ENCODE peak calls at places on chromosomes 12 and 14, in ten cellular contexts. One of them, this sample, is unnamed.

GRCh38 chr12:124817076-124818000 is 46.3 kb downstream of the SCARB1 start:
- DNase-seq in activated CD8-positive, alpha-beta T cell treated with anti-CD3 and anti-CD28 coated beads, Interleukin-2, amount 10 ng/mL, durations not matched to agents 7 days and 5 days: no peak
- DNase-seq in T-helper 1 cell: no peak
- DNase-seq in CD8-positive, alpha-beta T cell: no peak
- DNase-seq in foreskin keratinocyte: no peak
- DNase-seq in GM03348: no peak
- DNase-seq in posterior cingulate gyrus: no peak
- DNase-seq in activated CD8-positive, alpha-beta memory T cell treated with anti-CD3 and anti-CD28 coated beads for 24 hours: no peak
- DNase-seq in effector memory CD4-positive, alpha-beta T cell: no peak
- DNase-seq in fibroblast of lung: no peak
- DNase-seq in this sample: no peak

GRCh38 chr12:96061864-96062453 is 26.6 kb upstream of the LTA4H start:
- DNase-seq in effector memory CD4-positive, alpha-beta T cell: peak; percentile 55
- DNase-seq in activated CD8-positive, alpha-beta memory T cell treated with anti-CD3 and anti-CD28 coated beads for 24 hours: peak; percentile 84
- DNase-seq in T-helper 1 cell: peak; percentile 61
- DNase-seq in foreskin keratinocyte: peak; percentile 59
- DNase-seq in CD8-positive, alpha-beta T cell: peak; percentile 82
- DNase-seq in fibroblast of lung: peak; percentile 91
- DNase-seq in activated CD8-positive, alpha-beta T cell treated with anti-CD3 and anti-CD28 coated beads, Interleukin-2, amount 10 ng/mL, durations not matched to agents 7 days and 5 days: peak; percentile 85
- DNase-seq in posterior cingulate gyrus: peak; percentile 67
- DNase-seq in GM03348: peak; percentile 89
- DNase-seq in this sample: peak; percentile 79

GRCh38 chr14:104360522-104360921 is 219.0 kb upstream of the C14orf180 start:
- DNase-seq in posterior cingulate gyrus: no peak
- DNase-seq in activated CD8-positive, alpha-beta T cell treated with anti-CD3 and anti-CD28 coated beads, Interleukin-2, amount 10 ng/mL, durations not matched to agents 7 days and 5 days: no peak
- DNase-seq in fibroblast of lung: no peak
- DNase-seq in T-helper 1 cell: no peak
- DNase-seq in activated CD8-positive, alpha-beta memory T cell treated with anti-CD3 and anti-CD28 coated beads for 24 hours: no peak
- DNase-seq in CD8-positive, alpha-beta T cell: no peak
- DNase-seq in GM03348: no peak
- DNase-seq in effector memory CD4-positive, alpha-beta T cell: no peak
- DNase-seq in foreskin keratinocyte: no peak
- DNase-seq in this sample: no peak

GRCh38 chr14:103091041-103091882 is 3.3 kb upstream of the EXOC3L4 start:
- DNase-seq in T-helper 1 cell: peak; percentile 76
- DNase-seq in fibroblast of lung: peak; percentile 48
- DNase-seq in GM03348: peak; percentile 86
- DNase-seq in foreskin keratinocyte: no peak
- DNase-seq in CD8-positive, alpha-beta T cell: peak; percentile 83
- DNase-seq in activated CD8-positive, alpha-beta T cell treated with anti-CD3 and anti-CD28 coated beads, Interleukin-2, amount 10 ng/mL, durations not matched to agents 7 days and 5 days: peak; percentile 79
- DNase-seq in effector memory CD4-positive, alpha-beta T cell: peak; percentile 61
- DNase-seq in posterior cingulate gyrus: no peak
- DNase-seq in activated CD8-positive, alpha-beta memory T cell treated with anti-CD3 and anti-CD28 coated beads for 24 hours: peak; percentile 90
- DNase-seq in this sample: peak; percentile 24

GRCh38 chr14:84197704-84198103 is 1332.2 kb upstream of the FLRT2 start:
- DNase-seq in effector memory CD4-positive, alpha-beta T cell: no peak
- DNase-seq in posterior cingulate gyrus: no peak
- DNase-seq in T-helper 1 cell: no peak
- DNase-seq in foreskin keratinocyte: no peak
- DNase-seq in fibroblast of lung: no peak
- DNase-seq in GM03348: no peak
- DNase-seq in CD8-positive, alpha-beta T cell: no peak
- DNase-seq in activated CD8-positive, alpha-beta memory T cell treated with anti-CD3 and anti-CD28 coated beads for 24 hours: no peak
- DNase-seq in activated CD8-positive, alpha-beta T cell treated with anti-CD3 and anti-CD28 coated beads, Interleukin-2, amount 10 ng/mL, durations not matched to agents 7 days and 5 days: no peak
- DNase-seq in this sample: no peak

GRCh38 chr12:94227066-94227465 is 78.7 kb downstream of the PLXNC1 start:
- DNase-seq in CD8-positive, alpha-beta T cell: no peak
- DNase-seq in T-helper 1 cell: no peak
- DNase-seq in foreskin keratinocyte: no peak
- DNase-seq in effector memory CD4-positive, alpha-beta T cell: no peak
- DNase-seq in GM03348: no peak
- DNase-seq in fibroblast of lung: no peak
- DNase-seq in activated CD8-positive, alpha-beta memory T cell treated with anti-CD3 and anti-CD28 coated beads for 24 hours: no peak
- DNase-seq in activated CD8-positive, alpha-beta T cell treated with anti-CD3 and anti-CD28 coated beads, Interleukin-2, amount 10 ng/mL, durations not matched to agents 7 days and 5 days: no peak
- DNase-seq in posterior cingulate gyrus: no peak
- DNase-seq in this sample: no peak

GRCh38 chr14:57302883-57303282 is 34.1 kb downstream of the AP5M1 start:
- DNase-seq in GM03348: no peak
- DNase-seq in posterior cingulate gyrus: no peak
- DNase-seq in activated CD8-positive, alpha-beta T cell treated with anti-CD3 and anti-CD28 coated beads, Interleukin-2, amount 10 ng/mL, durations not matched to agents 7 days and 5 days: no peak
- DNase-seq in CD8-positive, alpha-beta T cell: no peak
- DNase-seq in activated CD8-positive, alpha-beta memory T cell treated with anti-CD3 and anti-CD28 coated beads for 24 hours: no peak
- DNase-seq in fibroblast of lung: no peak
- DNase-seq in effector memory CD4-positive, alpha-beta T cell: no peak
- DNase-seq in foreskin keratinocyte: no peak
- DNase-seq in T-helper 1 cell: no peak
- DNase-seq in this sample: peak; percentile 28

GRCh38 chr12:104285740-104286537 is 17.6 kb upstream of the EID3 start:
- DNase-seq in posterior cingulate gyrus: no peak
- DNase-seq in activated CD8-positive, alpha-beta T cell treated with anti-CD3 and anti-CD28 coated beads, Interleukin-2, amount 10 ng/mL, durations not matched to agents 7 days and 5 days: no peak
- DNase-seq in activated CD8-positive, alpha-beta memory T cell treated with anti-CD3 and anti-CD28 coated beads for 24 hours: peak; percentile 57
- DNase-seq in T-helper 1 cell: no peak
- DNase-seq in effector memory CD4-positive, alpha-beta T cell: no peak
- DNase-seq in GM03348: no peak
- DNase-seq in CD8-positive, alpha-beta T cell: no peak
- DNase-seq in foreskin keratinocyte: peak; percentile 98
- DNase-seq in fibroblast of lung: no peak
- DNase-seq in this sample: peak; percentile 48

GRCh38 chr12:123721245-123721644 is 9.1 kb downstream of the ATP6V0A2 start:
- DNase-seq in posterior cingulate gyrus: no peak
- DNase-seq in GM03348: no peak
- DNase-seq in T-helper 1 cell: no peak
- DNase-seq in effector memory CD4-positive, alpha-beta T cell: no peak
- DNase-seq in fibroblast of lung: no peak
- DNase-seq in foreskin keratinocyte: no peak
- DNase-seq in activated CD8-positive, alpha-beta memory T cell treated with anti-CD3 and anti-CD28 coated beads for 24 hours: peak; percentile 49
- DNase-seq in activated CD8-positive, alpha-beta T cell treated with anti-CD3 and anti-CD28 coated beads, Interleukin-2, amount 10 ng/mL, durations not matched to agents 7 days and 5 days: no peak
- DNase-seq in CD8-positive, alpha-beta T cell: no peak
- DNase-seq in this sample: no peak

GRCh38 chr14:29548948-29549370 is 378.7 kb downstream of the PRKD1 start:
- DNase-seq in GM03348: peak; percentile 81
- DNase-seq in fibroblast of lung: peak; percentile 84
- DNase-seq in activated CD8-positive, alpha-beta T cell treated with anti-CD3 and anti-CD28 coated beads, Interleukin-2, amount 10 ng/mL, durations not matched to agents 7 days and 5 days: no peak
- DNase-seq in activated CD8-positive, alpha-beta memory T cell treated with anti-CD3 and anti-CD28 coated beads for 24 hours: no peak
- DNase-seq in T-helper 1 cell: no peak
- DNase-seq in effector memory CD4-positive, alpha-beta T cell: no peak
- DNase-seq in posterior cingulate gyrus: no peak
- DNase-seq in CD8-positive, alpha-beta T cell: no peak
- DNase-seq in foreskin keratinocyte: peak; percentile 47
- DNase-seq in this sample: peak; percentile 67

GRCh38 chr12:78641837-78642423 is 222.6 kb upstream of the SYT1 start:
- DNase-seq in CD8-positive, alpha-beta T cell: no peak
- DNase-seq in posterior cingulate gyrus: no peak
- DNase-seq in T-helper 1 cell: no peak
- DNase-seq in effector memory CD4-positive, alpha-beta T cell: no peak
- DNase-seq in foreskin keratinocyte: peak; percentile 1
- DNase-seq in activated CD8-positive, alpha-beta T cell treated with anti-CD3 and anti-CD28 coated beads, Interleukin-2, amount 10 ng/mL, durations not matched to agents 7 days and 5 days: no peak
- DNase-seq in fibroblast of lung: peak; percentile 31
- DNase-seq in GM03348: no peak
- DNase-seq in activated CD8-positive, alpha-beta memory T cell treated with anti-CD3 and anti-CD28 coated beads for 24 hours: no peak
- DNase-seq in this sample: peak; percentile 9

GRCh38 chr12:107288414-107289125 is 195.2 kb upstream of the CRY1 start:
- DNase-seq in effector memory CD4-positive, alpha-beta T cell: no peak
- DNase-seq in foreskin keratinocyte: no peak
- DNase-seq in CD8-positive, alpha-beta T cell: no peak
- DNase-seq in activated CD8-positive, alpha-beta T cell treated with anti-CD3 and anti-CD28 coated beads, Interleukin-2, amount 10 ng/mL, durations not matched to agents 7 days and 5 days: no peak
- DNase-seq in posterior cingulate gyrus: no peak
- DNase-seq in T-helper 1 cell: no peak
- DNase-seq in GM03348: no peak
- DNase-seq in fibroblast of lung: no peak
- DNase-seq in activated CD8-positive, alpha-beta memory T cell treated with anti-CD3 and anti-CD28 coated beads for 24 hours: no peak
- DNase-seq in this sample: no peak

GRCh38 chr12:86663691-86664090 is 407.5 kb upstream of the MGAT4C start:
- DNase-seq in activated CD8-positive, alpha-beta memory T cell treated with anti-CD3 and anti-CD28 coated beads for 24 hours: no peak
- DNase-seq in CD8-positive, alpha-beta T cell: no peak
- DNase-seq in effector memory CD4-positive, alpha-beta T cell: no peak
- DNase-seq in foreskin keratinocyte: no peak
- DNase-seq in T-helper 1 cell: no peak
- DNase-seq in GM03348: no peak
- DNase-seq in fibroblast of lung: peak; percentile 17
- DNase-seq in posterior cingulate gyrus: no peak
- DNase-seq in activated CD8-positive, alpha-beta T cell treated with anti-CD3 and anti-CD28 coated beads, Interleukin-2, amount 10 ng/mL, durations not matched to agents 7 days and 5 days: no peak
- DNase-seq in this sample: no peak

GRCh38 chr12:52769354-52769753 is 7.8 kb downstream of the KRT76 start:
- DNase-seq in CD8-positive, alpha-beta T cell: no peak
- DNase-seq in effector memory CD4-positive, alpha-beta T cell: no peak
- DNase-seq in activated CD8-positive, alpha-beta T cell treated with anti-CD3 and anti-CD28 coated beads, Interleukin-2, amount 10 ng/mL, durations not matched to agents 7 days and 5 days: no peak
- DNase-seq in posterior cingulate gyrus: no peak
- DNase-seq in GM03348: no peak
- DNase-seq in activated CD8-positive, alpha-beta memory T cell treated with anti-CD3 and anti-CD28 coated beads for 24 hours: no peak
- DNase-seq in T-helper 1 cell: no peak
- DNase-seq in fibroblast of lung: no peak
- DNase-seq in foreskin keratinocyte: no peak
- DNase-seq in this sample: no peak

This sample was measured in H4.